ENCODE peak calls at places on chromosomes 13 and 19, in six cellular contexts. G, A, U, C, N and Y are unnamed samples.

GRCh38 chr19:35136231-35136630 is 1.4 kb upstream of the LGI4 start:
- DNase-seq in G (no peak), U (no peak), N (no peak), A (no peak), C (no peak), Y (no peak)

GRCh38 chr19:7771072-7771471 is 8.0 kb downstream of the CLEC4M start:
- DNase-seq in N (no peak), G (no peak), A (no peak), C (no peak), U (no peak), Y (no peak)

GRCh38 chr19:45160870-45161714 is at the start of gene NKPD1:
- DNase-seq in N (no peak), G (no peak), C (no peak), A (peak), U (no peak), Y (no peak)

GRCh38 chr13:112842343-112842856 is 126.6 kb upstream of the MCF2L start:
- DNase-seq in C (no peak), U (no peak), N (no peak), A (no peak), G (no peak), Y (no peak)

GRCh38 chr13:25276748-25277147 is 10.5 kb downstream of the MTMR6 start:
- DNase-seq in A (no peak), N (no peak), G (peak), U (no peak), C (no peak), Y (no peak)

GRCh38 chr13:113750554-113751399 is 8.2 kb upstream of the TMEM255B start:
- DNase-seq in U (no peak), N (no peak), G (no peak), A (peak), C (no peak), Y (no peak)

GRCh38 chr19:46916971-46917370 is 56.2 kb downstream of the ARHGAP35 start:
- DNase-seq in C (no peak), A (no peak), N (no peak), G (no peak), U (no peak), Y (no peak)

GRCh38 chr19:10339380-10339960 is at the start of gene ICAM3:
- DNase-seq in N (no peak), A (peak), G (no peak), U (peak), C (no peak), Y (no peak)

GRCh38 chr13:99327761-99328160 is 20.6 kb upstream of the GPR183 start:
- DNase-seq in A (no peak), C (no peak), U (no peak), G (no peak), N (no peak), Y (no peak)

GRCh38 chr13:83048419-83048818 is 833.9 kb downstream of the SLITRK1 start:
- DNase-seq in N (no peak), G (no peak), A (no peak), U (no peak), C (no peak), Y (no peak)

GRCh38 chr13:47480121-47480520 is 521.0 kb downstream of the SUCLA2 start:
- DNase-seq in U (no peak), G (peak), N (no peak), C (no peak), A (no peak), Y (peak)

DNA sequence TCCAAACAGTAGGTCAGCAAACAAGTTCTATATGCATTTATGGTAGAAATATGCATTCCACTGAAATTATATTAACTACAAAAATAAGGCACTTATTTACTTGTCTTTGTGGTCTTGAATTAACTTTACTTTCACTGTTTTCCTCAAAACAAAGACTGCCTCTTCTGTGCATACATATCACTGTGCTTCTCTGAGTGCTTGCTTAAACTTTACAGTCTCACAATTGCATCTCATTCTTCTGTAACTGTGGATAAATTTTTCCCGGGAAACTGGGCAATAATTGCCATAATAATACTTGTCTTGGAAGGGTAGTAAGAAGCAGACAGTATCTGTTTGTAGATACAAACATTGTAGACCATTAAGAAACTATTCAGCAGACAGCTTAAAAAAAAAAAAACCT is 38.4 kb downstream of the EFNB2 start:
- DNase-seq in A (no peak), U (no peak), G (no peak), C (no peak), N (no peak), Y (no peak)
- H3K4me3 ChIP-seq in A (no peak), U (no peak), G (no peak), C (no peak), N (no peak), Y (no peak)

DNA sequence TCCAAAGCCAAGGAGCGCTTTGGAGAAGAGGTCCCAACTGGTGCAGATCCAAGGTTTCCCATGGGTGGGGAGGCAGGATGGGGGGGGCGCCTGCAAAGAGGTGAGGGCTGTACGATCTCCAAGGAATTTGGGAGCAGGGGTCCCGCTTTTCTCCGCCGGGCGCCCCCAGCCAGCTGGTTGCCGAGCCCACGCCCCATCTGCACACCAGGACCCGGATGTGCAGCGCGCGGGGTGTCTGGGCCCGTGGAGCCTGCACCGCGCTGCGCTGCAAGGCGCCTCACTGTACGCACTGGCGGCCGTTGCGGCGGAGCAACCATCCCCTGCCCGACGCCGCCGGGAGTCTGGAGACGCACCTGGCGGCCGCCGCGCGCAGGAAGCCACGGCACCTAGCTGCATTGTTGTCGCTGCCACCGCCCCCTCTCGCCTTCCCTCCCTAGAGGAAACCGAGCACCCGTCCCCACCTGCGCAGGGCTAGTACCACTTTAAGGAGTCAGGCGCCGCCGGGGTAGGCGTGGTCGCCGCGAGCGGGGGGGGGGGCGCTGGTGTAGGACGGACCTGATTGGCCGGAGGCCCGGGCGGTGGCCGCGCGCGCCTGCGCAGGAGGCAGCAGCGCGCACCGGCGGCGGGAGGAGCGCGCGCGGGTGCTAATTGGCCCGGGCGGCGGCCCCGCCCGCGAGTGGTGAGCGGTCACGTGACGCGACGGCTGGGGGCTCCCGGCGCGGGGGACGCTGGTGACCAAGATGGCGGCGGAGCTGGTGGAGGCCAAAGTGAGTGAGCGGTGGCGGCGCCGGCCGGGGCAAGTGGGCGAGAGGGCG is at the start of gene PIAS4:
- DNase-seq in C (peak), N (peak), G (peak), A (peak), U (peak), Y (peak)
- TF ChIP-seq CTCF in C (no peak), N (no peak), G (no peak), A (no peak), U (no peak), Y (no peak)

GRCh38 chr19:37654525-37654832 is 786 bp downstream of the ZFP30 start:
- DNase-seq in C (no peak), N (no peak), U (no peak), G (peak), A (no peak), Y (peak)

GRCh38 chr19:37654833-37655688 is at the start of gene ZFP30:
- DNase-seq in G (peak), U (peak), A (peak), N (peak), C (peak), Y (peak)

GRCh38 chr19:37655689-37656491 is 625 bp upstream of the ZFP30 start:
- DNase-seq in C (peak), N (peak), G (peak), A (peak), U (peak), Y (peak)

DNA sequence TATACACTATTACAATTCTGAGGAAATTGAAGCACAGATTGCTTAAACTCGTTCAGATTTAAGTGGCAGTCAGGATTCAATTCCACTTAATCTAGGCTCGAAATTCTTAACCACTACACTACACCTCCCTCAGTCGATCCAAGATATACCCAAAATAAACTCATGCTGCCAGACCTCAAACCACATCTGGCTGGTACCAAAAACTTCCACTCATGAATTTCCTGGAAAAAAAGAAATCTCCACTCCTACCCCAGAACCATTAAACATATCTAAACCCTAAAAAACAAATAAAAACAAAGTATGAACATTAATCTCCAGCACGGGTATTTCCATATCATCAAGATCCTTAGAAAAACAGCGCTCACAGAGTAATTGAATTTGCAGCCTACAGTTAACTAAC is 1.1 kb downstream of the ZFP30 start:
- DNase-seq in G (no peak), C (no peak), U (no peak), A (no peak), N (no peak), Y (no peak)
- H3K4me3 ChIP-seq in G (peak), C (peak), U (peak), A (peak), N (peak), Y (peak)

GRCh38 chr13:109785141-109785891 is 1.1 kb downstream of the IRS2 start:
- DNase-seq in G (peak), N (no peak), A (peak), U (peak), C (peak), Y (no peak)
- TF ChIP-seq CTCF in G (no peak), N (no peak), A (no peak), U (no peak), C (no peak), Y (no peak)

DNA sequence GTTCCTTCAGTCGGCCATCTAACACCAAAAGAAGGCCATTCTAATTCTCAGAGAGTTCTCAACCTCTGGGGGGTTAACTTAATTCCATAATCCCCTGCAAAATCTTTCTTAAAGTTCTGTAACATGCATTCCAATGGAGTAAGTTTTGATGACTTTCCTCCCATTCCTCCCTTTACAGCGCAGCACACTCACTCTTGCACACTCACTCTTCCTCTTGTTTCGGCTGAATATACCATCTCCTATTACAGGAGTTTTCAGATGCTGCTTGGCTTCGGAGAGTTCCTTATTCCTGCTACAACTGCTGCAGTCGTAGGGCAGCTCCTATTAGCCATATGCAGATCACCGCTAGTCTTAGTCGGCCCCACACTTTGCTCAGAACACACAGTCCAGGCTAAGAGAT is 53.6 kb downstream of the OR10H4 start:
- DNase-seq in N (no peak), A (no peak), C (no peak), G (peak), U (no peak), Y (no peak)
- H3K4me3 ChIP-seq in N (peak), A (peak), C (no peak), G (peak), U (peak), Y (no peak)